ENCODE peak calls at places on chromosomes 7 and 10, in six cellular contexts. J is lung, R is HCT116, Z is IMR-90, X is PC-9, T is transverse colon. U is an unnamed sample.
A peak's percentile ranks its signal among the peaks of the same experiment; 100 is the strongest.

GRCh38 chr10:71268247-71268691 is 50.8 kb upstream of the SLC29A3 start:
- DNase-seq in Z (peak; percentile 63), R (no peak), T (no peak), J (no peak), X (no peak), U (peak; percentile 62)

GRCh38 chr7:140229591-140230516 is 53.1 kb upstream of the KDM7A start:
- DNase-seq in J (no peak), T (peak; percentile 87), Z (no peak), X (no peak), R (no peak), U (no peak)

GRCh38 chr10:132546567-132547420 is 9.2 kb downstream of the INPP5A start:
- DNase-seq in Z (no peak), J (no peak), X (no peak), T (peak; percentile 42), R (no peak), U (no peak)

GRCh38 chr10:24851595-24851994 is 100.8 kb downstream of the PRTFDC1 start:
- DNase-seq in Z (peak; percentile 54), X (no peak), J (peak; percentile 65), R (no peak), T (peak; percentile 54), U (no peak)

GRCh38 chr10:43962346-43963191 is 313.9 kb upstream of the ZNF32 start:
- DNase-seq in T (no peak), X (no peak), J (peak; percentile 22), Z (peak; percentile 68), R (no peak), U (no peak)

GRCh38 chr7:132337450-132338080 is 238.7 kb downstream of the PLXNA4 start:
- DNase-seq in Z (no peak), R (no peak), T (no peak), X (no peak), J (no peak), U (no peak)

GRCh38 chr10:105969884-105970377 is 1194.6 kb downstream of the SORCS1 start:
- DNase-seq in X (no peak), J (no peak), Z (no peak), R (no peak), T (no peak), U (no peak)

GRCh38 chr7:100483728-100484635 is at the start of gene NYAP1:
- DNase-seq in Z (peak; percentile 27), R (no peak), T (peak; percentile 72), X (no peak), J (no peak), U (peak; percentile 56)

GRCh38 chr7:87517136-87517805 is 41.8 kb upstream of the ABCB4 start:
- DNase-seq in J (no peak), R (no peak), Z (peak; percentile 0), T (no peak), X (no peak), U (no peak)

GRCh38 chr10:99346247-99346646 is 17.1 kb downstream of the CNNM1 start:
- DNase-seq in T (no peak), Z (peak; percentile 76), R (no peak), X (no peak), J (no peak), U (no peak)

GRCh38 chr10:124942317-124943169 is 620 bp downstream of the ZRANB1 start:
- DNase-seq in Z (no peak), R (no peak), X (no peak), J (no peak), T (no peak), U (no peak)

GRCh38 chr10:3668276-3668960 is 116.6 kb downstream of the KLF6 start:
- DNase-seq in Z (peak; percentile 84), X (peak; percentile 94), T (peak; percentile 52), J (peak; percentile 58), R (no peak), U (no peak)

GRCh38 chr7:40717242-40717641 is 582.4 kb downstream of the SUGCT start:
- DNase-seq in Z (peak; percentile 81), J (peak; percentile 33), R (peak; percentile 81), X (peak; percentile 51), T (peak; percentile 14), U (no peak)

DNA sequence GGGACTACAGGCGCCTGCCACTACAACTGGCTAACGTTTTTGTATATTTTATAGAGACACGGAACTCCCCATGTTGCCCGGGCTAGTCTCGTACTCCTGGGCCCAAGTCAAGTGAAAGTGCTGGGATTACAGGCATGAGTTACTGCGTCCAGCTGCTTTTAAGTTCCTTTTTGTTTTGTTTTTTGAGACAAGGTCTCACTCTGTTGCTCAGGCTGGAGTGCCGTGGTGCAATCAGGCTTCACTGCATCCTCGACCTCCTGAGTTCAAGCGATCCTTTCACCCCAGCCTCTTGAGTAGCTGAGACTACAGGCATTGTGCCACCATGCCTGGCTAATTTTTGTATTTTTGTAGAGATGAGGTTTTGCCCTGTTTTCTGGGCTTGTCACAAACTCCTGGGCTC is 155.0 kb downstream of the GALNT17 start:
- DNase-seq in R (no peak), X (no peak), Z (no peak), J (no peak), T (no peak), U (no peak)
- H3K4me3 ChIP-seq in R (no peak overlapping the region), X (no peak overlapping the region), Z (no peak overlapping the region), J (no peak overlapping the region), T (no peak overlapping the region), U (no peak overlapping the region)

GRCh38 chr10:75651452-75651851 is 220.0 kb downstream of the LRMDA start:
- DNase-seq in J (no peak), T (peak; percentile 49), X (no peak), Z (no peak), R (peak; percentile 15), U (no peak)
- TF ChIP-seq CTCF in J (no peak), T (peak; percentile 32), X (peak; percentile 33), Z (no peak), R (peak; percentile 40), U (no peak)

GRCh38 chr10:95438781-95439180 is 122.4 kb downstream of the SORBS1 start:
- DNase-seq in X (no peak), J (no peak), T (no peak), Z (no peak), R (no peak), U (no peak)
- H3K27ac ChIP-seq in X (no peak overlapping the region), J (peak overlapping the region; percentile 41), T (peak overlapping the region; percentile 27), Z (no peak overlapping the region), R (no peak overlapping the region), U (no peak overlapping the region)

DNA sequence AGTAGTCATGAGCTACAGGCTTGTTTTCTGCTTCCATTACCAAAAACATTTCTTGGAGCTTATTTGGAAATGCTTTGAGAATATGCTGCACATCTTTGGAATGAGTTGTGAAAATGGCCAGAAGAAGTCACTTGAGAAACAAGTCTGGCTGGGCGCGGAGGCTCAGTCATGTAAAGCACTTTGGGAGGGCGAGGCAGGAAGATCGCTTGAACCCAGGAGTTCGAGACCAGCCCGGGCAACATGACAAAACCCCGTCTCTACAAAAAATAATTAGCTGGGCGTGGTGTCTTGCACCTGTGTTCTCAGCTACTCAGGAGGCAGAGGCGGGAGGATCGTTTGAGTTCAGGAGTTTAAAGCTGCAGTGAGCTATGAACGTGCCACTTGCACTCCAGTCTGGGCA is 882 bp upstream of the CHCHD1 start:
- DNase-seq in J (no peak), X (no peak), Z (peak; percentile 7), R (no peak), T (no peak), U (no peak)
- H3K4me3 ChIP-seq in J (no peak overlapping the region), X (peak overlapping the region; percentile 74), Z (peak overlapping the region; percentile 92), R (peak overlapping the region; percentile 80), T (peak overlapping the region; percentile 76), U (peak overlapping the region; percentile 91)

GRCh38 chr10:34024708-34025425 is 690.4 kb upstream of the NRP1 start:
- DNase-seq in J (no peak), R (peak; percentile 29), X (no peak), Z (no peak), T (peak; percentile 8), U (no peak)

GRCh38 chr10:34032564-34032963 is 698.1 kb upstream of the NRP1 start:
- DNase-seq in Z (no peak), T (no peak), J (no peak), X (no peak), R (no peak), U (no peak)

GRCh38 chr10:34031410-34031809 is 696.9 kb upstream of the NRP1 start:
- DNase-seq in T (peak; percentile 12), X (no peak), R (no peak), J (peak; percentile 50), Z (peak; percentile 76), U (no peak)

GRCh38 chr10:34029455-34029854 is 695.0 kb upstream of the NRP1 start:
- DNase-seq in X (no peak), Z (no peak), T (no peak), R (no peak), J (no peak), U (no peak)

GRCh38 chr10:34028936-34029335 is 694.5 kb upstream of the NRP1 start:
- DNase-seq in T (no peak), R (no peak), X (no peak), Z (no peak), J (no peak), U (peak; percentile 9)
- TF ChIP-seq CTCF in T (no peak), R (no peak), X (no peak), Z (no peak), J (no peak), U (no peak)

DNA sequence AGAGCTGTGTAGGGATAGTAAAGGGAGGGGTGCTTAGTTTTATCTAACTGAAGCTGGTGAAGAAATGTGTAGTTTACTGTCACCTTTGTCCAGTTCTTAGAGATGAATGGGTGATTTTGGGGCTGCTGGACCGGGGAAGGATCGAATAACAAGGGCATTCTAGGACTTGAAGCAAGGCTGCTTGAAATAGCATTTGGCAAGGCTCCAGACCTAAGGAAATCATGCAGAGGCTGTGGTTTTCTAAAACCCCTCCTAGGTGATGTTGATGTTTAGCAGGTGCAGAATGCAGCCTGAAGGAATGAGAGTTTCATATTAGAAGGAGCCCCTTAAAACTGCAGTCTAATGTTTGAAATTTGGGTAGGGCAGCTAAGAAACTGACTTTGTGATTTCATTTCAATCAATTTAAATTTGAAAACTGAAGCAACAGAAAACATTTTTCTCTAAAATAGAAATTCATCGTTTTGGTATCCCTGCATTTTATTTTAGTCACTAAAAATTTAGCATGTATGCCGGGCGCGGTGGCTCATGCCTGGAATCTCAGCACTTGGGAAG is 68.5 kb downstream of the TET1 start:
- DNase-seq in X (no peak), R (no peak), T (peak; percentile 35), Z (peak; percentile 34), J (no peak), U (no peak)
- H3K27ac ChIP-seq in X (no peak overlapping the region), R (no peak overlapping the region), T (no peak overlapping the region), Z (no peak overlapping the region), J (no peak overlapping the region), U (no peak overlapping the region)

GRCh38 chr7:6436385-6436685 is 11.4 kb downstream of the DAGLB start:
- DNase-seq in R (no peak), X (no peak), Z (no peak), J (no peak), T (no peak), U (no peak)
- H3K4me3 ChIP-seq in R (no peak overlapping the region), X (no peak overlapping the region), Z (no peak overlapping the region), J (no peak overlapping the region), T (no peak overlapping the region), U (peak overlapping the region; percentile 48)